ENCODE peak calls at places on chromosomes 6 and 20, in seven cellular contexts. V is PC-9; L is hepatocyte; R is upper lobe of left lung; K is pancreas; Y is CD8-positive, alpha-beta T cell; N is uterus. C is an unnamed sample.

GRCh38 chr6:72461144-72461543 is 160.7 kb upstream of the KCNQ5 start:
- DNase-seq in V (no peak), L (no peak), R (no peak), K (no peak), Y (no peak), N (no peak), C (no peak)

GRCh38 chr20:35368616-35369423 is 43.0 kb downstream of the UQCC1 start:
- DNase-seq in V (no peak), L (no peak), R (no peak), K (no peak), Y (no peak), N (no peak), C (no peak)

GRCh38 chr6:129683606-129684322 is 26.2 kb downstream of the ARHGAP18 start:
- DNase-seq in V (peak; percentile 74), L (peak; percentile 85), R (no peak), K (peak; percentile 63), Y (peak; percentile 79), N (peak; percentile 65), C (peak; percentile 83)

GRCh38 chr6:105099371-105099770 is 80.4 kb downstream of the POPDC3 start:
- DNase-seq in V (no peak), L (no peak), R (no peak), K (no peak), Y (no peak), N (no peak), C (no peak)

GRCh38 chr6:106496791-106497190 is 132.5 kb downstream of the RTN4IP1 start:
- DNase-seq in V (no peak), L (no peak), R (no peak), K (no peak), Y (no peak), N (no peak), C (no peak)

GRCh38 chr6:167341665-167342655 is 17.1 kb downstream of the TTLL2 start:
- DNase-seq in V (no peak), L (peak; percentile 76), R (no peak), K (no peak), Y (no peak), N (no peak), C (no peak)

GRCh38 chr6:30844118-30844535 is 40.2 kb upstream of the DDR1 start:
- DNase-seq in V (peak; percentile 64), L (peak; percentile 47), R (no peak), K (no peak), Y (no peak), N (no peak), C (no peak)

GRCh38 chr6:13953061-13953705 is 28.4 kb downstream of the RNF182 start:
- DNase-seq in V (no peak), L (no peak), R (no peak), K (no peak), Y (no peak), N (no peak), C (no peak)

GRCh38 chr6:14286634-14287428 is 169.3 kb downstream of the CD83 start:
- DNase-seq in V (no peak), L (no peak), R (no peak), K (no peak), Y (no peak), N (no peak), C (no peak)

GRCh38 chr20:48294942-48295341 is 509.7 kb upstream of the SULF2 start:
- DNase-seq in V (no peak), L (no peak), R (no peak), K (no peak), Y (no peak), N (no peak), C (no peak)

GRCh38 chr6:104705095-104705707 is 154.5 kb downstream of the HACE1 start:
- DNase-seq in V (peak; percentile 40), L (no peak), R (no peak), K (no peak), Y (peak; percentile 46), N (no peak), C (no peak)

GRCh38 chr6:147322299-147323162 is 118.3 kb downstream of the STXBP5 start:
- DNase-seq in V (no peak), L (no peak), R (no peak), K (no peak), Y (peak; percentile 11), N (no peak), C (no peak)

GRCh38 chr20:39263076-39263475 is 300.9 kb downstream of the DHX35 start:
- DNase-seq in V (no peak), L (no peak), R (no peak), K (no peak), Y (no peak), N (no peak), C (no peak)

GRCh38 chr6:422423-423061 is 31.0 kb downstream of the IRF4 start:
- DNase-seq in V (peak; percentile 56), L (peak; percentile 86), R (no peak), K (peak; percentile 11), Y (no peak), N (no peak), C (no peak)

GRCh38 chr6:142350309-142350708 is 48.5 kb downstream of the ADGRG6 start:
- DNase-seq in V (no peak), L (no peak), R (no peak), K (no peak), Y (no peak), N (no peak), C (no peak)

GRCh38 chr6:15628499-15629131 is 34.2 kb downstream of the DTNBP1 start:
- DNase-seq in V (no peak), L (peak; percentile 8), R (no peak), K (no peak), Y (peak; percentile 53), N (no peak), C (no peak)

GRCh38 chr6:37372116-37372515 is 18.3 kb downstream of the RNF8 start:
- DNase-seq in V (no peak), L (no peak), R (no peak), K (no peak), Y (no peak), N (no peak), C (no peak)

GRCh38 chr6:73585566-73586415 is 65.0 kb upstream of the EEF1A1 start:
- DNase-seq in V (peak; percentile 49), L (peak; percentile 83), R (no peak), K (peak; percentile 38), Y (peak; percentile 36), N (peak; percentile 24), C (no peak)
- H3K4me3 ChIP-seq in V (peak overlapping the region; percentile 47), L (no peak overlapping the region), R (peak overlapping the region; percentile 21), K (peak overlapping the region; percentile 4), Y (peak overlapping the region; percentile 29), N (peak overlapping the region; percentile 8), C (peak overlapping the region; percentile 2)

GRCh38 chr20:50144362-50144761 is 9.2 kb downstream of the PEDS1 start:
- DNase-seq in V (peak; percentile 61), L (peak; percentile 71), R (no peak), K (no peak), Y (no peak), N (peak; percentile 47), C (peak; percentile 90)

GRCh38 chr20:50142812-50143211 is 10.7 kb downstream of the PEDS1 start:
- DNase-seq in V (no peak), L (no peak), R (no peak), K (no peak), Y (no peak), N (no peak), C (no peak)

GRCh38 chr20:50140339-50140859 is 13.1 kb downstream of the PEDS1 start:
- DNase-seq in V (no peak), L (no peak), R (no peak), K (no peak), Y (no peak), N (no peak), C (no peak)

GRCh38 chr20:50141018-50141675 is 12.4 kb downstream of the PEDS1 start:
- DNase-seq in V (no peak), L (no peak), R (no peak), K (no peak), Y (no peak), N (no peak), C (no peak)

GRCh38 chr20:50141811-50142561 is 11.5 kb downstream of the PEDS1 start:
- DNase-seq in V (no peak), L (no peak), R (no peak), K (no peak), Y (no peak), N (no peak), C (no peak)
- H3K4me1 ChIP-seq in V (peaks cover 57% of the 10 kb centered on the region), L (peaks cover 5% of the 10 kb centered on the region), R (peaks cover 99% of the 10 kb centered on the region), K (peaks cover 8% of the 10 kb centered on the region), Y (peaks cover 13% of the 10 kb centered on the region), N (no peaks in the 10 kb centered on the region), C (no peaks in the 10 kb centered on the region)

GRCh38 chr6:51569594-51569993 is 517.8 kb downstream of the PKHD1 start:
- DNase-seq in V (no peak), L (no peak), R (no peak), K (no peak), Y (no peak), N (no peak), C (no peak)
- TF ChIP-seq CTCF in V (no peak), L (no peak), R (no peak), K (no peak), Y (no peak), N (no peak), C (no peak)

GRCh38 chr6:159899994-159900745 is 9.4 kb downstream of the MAS1 start:
- DNase-seq in V (no peak), L (no peak), R (no peak), K (no peak), Y (no peak), N (no peak), C (no peak)
- H3K4me3 ChIP-seq in V (no peak overlapping the region), L (no peak overlapping the region), R (no peak overlapping the region), K (no peak overlapping the region), Y (no peak overlapping the region), N (no peak overlapping the region), C (no peak overlapping the region)

GRCh38 chr20:44582321-44583025 is at the start of gene PKIG:
- DNase-seq in V (no peak), L (peak; percentile 37), R (no peak), K (no peak), Y (no peak), N (peak; percentile 55), C (peak; percentile 79)
- H3K4me1 ChIP-seq in V (peaks cover 4% of the 10 kb centered on the region), L (peaks cover 23% of the 10 kb centered on the region), R (peaks cover 46% of the 10 kb centered on the region), K (no peaks in the 10 kb centered on the region), Y (no peaks in the 10 kb centered on the region), N (peaks cover 10% of the 10 kb centered on the region), C (no peaks in the 10 kb centered on the region)

DNA sequence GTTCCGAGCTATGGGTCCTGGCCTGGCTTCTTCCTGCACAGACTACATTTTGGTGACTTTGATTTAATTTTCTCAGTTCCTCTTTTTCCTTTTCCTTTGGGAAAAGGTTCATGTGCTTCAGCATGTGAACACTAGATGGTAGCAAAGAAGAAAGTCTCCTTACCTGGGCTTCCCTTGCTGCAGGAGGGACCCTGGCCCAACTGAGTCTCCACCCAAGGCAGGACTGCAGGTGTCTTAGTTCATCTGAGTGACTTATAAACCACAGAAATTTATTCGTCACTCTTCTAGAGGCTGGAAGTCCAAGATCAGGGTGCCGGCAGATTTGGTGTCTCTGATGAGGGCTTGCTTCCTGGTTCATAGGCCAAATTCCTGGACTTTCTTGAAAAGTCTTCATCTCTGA is 163.2 kb downstream of the SYCP2 start:
- DNase-seq in V (no peak), L (no peak), R (no peak), K (no peak), Y (no peak), N (no peak), C (no peak)
- TF ChIP-seq CTCF in V (peak; percentile 67), L (peak; percentile 23), R (no peak), K (no peak), Y (no peak), N (no peak), C (no peak)

GRCh38 chr6:79215233-79215824 is 19.2 kb downstream of the HMGN3 start:
- DNase-seq in V (no peak), L (no peak), R (no peak), K (no peak), Y (no peak), N (no peak), C (no peak)

GRCh38 chr6:79212859-79213258 is 21.6 kb downstream of the HMGN3 start:
- DNase-seq in V (no peak), L (no peak), R (no peak), K (no peak), Y (no peak), N (no peak), C (no peak)
- H3K4me3 ChIP-seq in V (no peak overlapping the region), L (no peak overlapping the region), R (no peak overlapping the region), K (no peak overlapping the region), Y (no peak overlapping the region), N (no peak overlapping the region), C (no peak overlapping the region)

C was measured in right atrium auricular region.